ENCODE peak calls at places on chromosomes 7 and 10, in seven cellular contexts. M, U, A, T, B, J and N are unnamed samples.

GRCh38 chr7:2082357-2083038 is 150.2 kb downstream of the MAD1L1 start:
- DNase-seq in M (no peak), U (no peak), A (no peak), T (peak), B (peak), J (peak), N (peak)

GRCh38 chr10:110380255-110380654 is 75.5 kb upstream of the SMNDC1 start:
- DNase-seq in M (no peak), U (no peak), A (no peak), T (no peak), B (no peak), J (no peak), N (no peak)

GRCh38 chr7:115476666-115477065 is 553.9 kb downstream of the TFEC start:
- DNase-seq in M (no peak), U (no peak), A (peak), T (no peak), B (no peak), J (no peak), N (no peak)

GRCh38 chr10:97454330-97455036 is 8.5 kb downstream of the ZDHHC16 start:
- DNase-seq in M (peak), U (no peak), A (no peak), T (no peak), B (peak), J (no peak), N (no peak)

GRCh38 chr7:142499641-142500040 is 241.8 kb upstream of the PRSS58 start:
- DNase-seq in M (no peak), U (no peak), A (no peak), T (no peak), B (no peak), J (no peak), N (no peak)

GRCh38 chr7:151177310-151177709 is 9.7 kb downstream of the ASB10 start:
- DNase-seq in M (no peak), U (no peak), A (no peak), T (no peak), B (no peak), J (peak), N (no peak)

GRCh38 chr10:87506988-87507387 is 2.3 kb downstream of the MINPP1 start:
- DNase-seq in M (no peak), U (no peak), A (no peak), T (no peak), B (no peak), J (no peak), N (no peak)

GRCh38 chr10:85620807-85621206 is 745.8 kb downstream of the GRID1 start:
- DNase-seq in M (no peak), U (no peak), A (no peak), T (no peak), B (no peak), J (no peak), N (no peak)

GRCh38 chr7:75808106-75808505 is 5.5 kb downstream of the CCL24 start:
- DNase-seq in M (no peak), U (no peak), A (no peak), T (no peak), B (no peak), J (no peak), N (no peak)

GRCh38 chr10:69630651-69631400 is 779 bp downstream of the FAM241B start:
- DNase-seq in M (no peak), U (no peak), A (no peak), T (no peak), B (no peak), J (no peak), N (no peak)

GRCh38 chr7:922334-923107 is 32.0 kb downstream of the ADAP1 start:
- DNase-seq in M (peak), U (no peak), A (no peak), T (no peak), B (no peak), J (no peak), N (no peak)

GRCh38 chr7:84193787-84194186 is 802 bp downstream of the SEMA3A start:
- DNase-seq in M (no peak), U (no peak), A (no peak), T (no peak), B (no peak), J (no peak), N (no peak)

GRCh38 chr7:70498633-70499032 is 633.3 kb upstream of the GALNT17 start:
- DNase-seq in M (no peak), U (no peak), A (no peak), T (no peak), B (no peak), J (no peak), N (no peak)

GRCh38 chr7:128030999-128031681 is at the start of gene LRRC4:
- DNase-seq in M (peak), U (no peak), A (peak), T (no peak), B (peak), J (peak), N (no peak)

GRCh38 chr7:44150966-44151678 is 10.0 kb upstream of the MYL7 start:
- DNase-seq in M (no peak), U (no peak), A (no peak), T (no peak), B (no peak), J (peak), N (no peak)

DNA sequence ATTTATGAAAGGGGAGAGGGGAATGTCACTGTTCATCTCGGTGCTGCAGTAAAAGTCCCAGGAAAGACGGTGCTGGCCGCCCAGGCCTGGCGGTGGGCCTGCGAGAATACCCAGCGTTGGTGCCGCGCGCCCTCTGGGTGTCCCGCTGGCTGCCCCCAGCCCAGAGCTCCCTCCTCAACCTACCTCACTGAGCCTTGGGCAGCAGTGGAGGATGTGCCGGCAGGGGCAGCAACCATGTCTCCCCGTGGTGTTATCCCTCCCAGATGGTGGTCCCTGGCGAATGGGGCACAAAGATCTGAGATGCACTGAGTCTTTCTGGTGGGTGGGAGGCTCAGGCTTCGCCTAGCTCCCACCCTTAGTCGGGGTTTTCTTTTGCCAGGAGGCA is 9.4 kb upstream of the TLX1 start:
- DNase-seq in M (no peak), U (no peak), A (no peak), T (no peak), B (no peak), J (peak), N (no peak)
- H3K4me3 ChIP-seq in M (no peak), U (no peak), A (peak), T (no peak), B (no peak), J (no peak), N (no peak)

DNA sequence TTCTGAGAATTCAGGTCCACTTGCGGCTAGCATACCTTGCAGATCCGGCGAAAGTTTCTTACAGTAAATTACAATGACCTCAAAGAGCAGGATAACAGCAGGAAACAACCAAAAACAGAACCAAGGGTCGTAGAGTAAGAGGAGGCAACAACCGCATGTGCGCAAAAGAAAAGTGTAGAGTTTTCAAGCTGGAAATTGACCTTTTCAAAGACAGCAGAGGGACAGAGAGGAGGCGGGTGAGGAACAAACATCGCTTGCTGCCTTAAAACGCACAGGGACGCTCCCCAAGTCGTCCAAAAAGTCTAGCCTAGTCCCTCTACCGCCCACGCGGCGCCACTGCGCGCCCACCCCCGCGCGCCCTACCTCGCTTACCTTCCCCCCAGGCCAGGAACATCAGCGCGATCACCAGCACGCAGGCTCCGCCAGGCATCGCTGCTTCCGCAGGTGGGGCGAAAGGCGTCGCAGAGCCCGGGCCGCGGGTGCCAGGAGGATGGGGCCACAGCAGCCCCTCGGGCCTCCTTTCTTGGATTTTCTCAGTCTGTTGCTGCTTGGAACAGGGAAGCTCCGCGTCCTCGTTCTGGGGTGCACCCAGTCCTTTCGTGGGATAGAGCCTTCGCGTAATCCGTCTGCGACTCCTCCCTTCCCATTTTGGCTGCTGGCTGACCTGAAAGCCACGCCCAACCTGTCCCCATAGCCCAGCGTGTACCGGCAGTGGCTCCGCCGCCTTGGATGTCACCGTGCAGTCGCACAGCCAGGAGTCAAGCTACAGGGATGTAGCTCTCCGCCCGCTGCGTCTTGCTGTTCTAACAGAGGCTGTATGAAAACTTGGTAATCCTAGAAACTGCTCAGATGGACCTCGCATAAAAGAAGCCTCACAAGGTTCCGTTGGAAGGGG is at the start of gene VWDE:
- DNase-seq in M (peak), U (no peak), A (peak), T (no peak), B (peak), J (peak), N (no peak)
- TF ChIP-seq CTCF in M (no peak), U (no peak), A (no peak), T (no peak), B (no peak), J (no peak), N (peak)

DNA sequence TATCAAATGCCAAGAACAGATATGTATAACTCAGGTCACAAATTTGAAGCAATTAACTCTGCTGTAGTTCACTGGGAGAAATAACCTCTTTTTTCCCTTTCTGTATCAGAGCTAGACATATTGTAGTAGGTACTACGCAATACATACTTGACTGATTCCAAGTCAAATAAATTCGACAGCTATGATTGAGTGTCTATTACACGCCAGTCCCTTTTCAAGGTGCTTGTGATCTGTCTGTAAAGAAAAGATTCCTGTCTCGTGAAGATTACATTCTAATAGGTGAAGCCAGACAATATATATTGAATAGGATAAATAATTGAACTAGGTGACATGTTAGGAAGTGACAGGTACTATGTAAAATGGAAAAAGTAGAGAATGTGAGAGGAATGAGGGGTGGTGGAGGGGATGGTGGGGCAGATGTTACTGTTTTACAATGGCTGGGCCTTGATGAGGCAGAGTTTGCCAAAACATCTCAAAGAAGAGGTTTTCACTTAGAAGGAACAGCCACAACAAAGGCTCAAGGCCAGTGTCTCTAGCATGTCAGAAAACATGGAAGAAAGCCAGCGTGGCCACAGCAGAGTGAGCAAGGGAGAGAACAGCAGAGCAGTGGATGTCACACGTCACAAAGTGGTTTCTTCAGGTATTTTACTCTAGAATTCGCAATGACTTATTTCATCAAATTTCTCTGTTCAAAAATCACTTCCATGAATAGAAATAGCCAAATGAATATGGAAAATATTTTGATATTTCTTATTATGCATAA is 282.6 kb upstream of the CACNA2D1 start:
- DNase-seq in M (peak), U (no peak), A (no peak), T (no peak), B (no peak), J (no peak), N (no peak)
- H3K4me3 ChIP-seq in M (no peak), U (no peak), A (no peak), T (no peak), B (no peak), J (no peak), N (no peak)

GRCh38 chr7:81776972-81777371 is 7.1 kb upstream of the HGF start:
- DNase-seq in M (no peak), U (no peak), A (peak), T (no peak), B (no peak), J (no peak), N (no peak)
- TF ChIP-seq CTCF in M (no peak), U (no peak), A (peak), T (no peak), B (no peak), J (peak), N (peak)

GRCh38 chr10:28295346-28295745 is 7.5 kb downstream of the MPP7 start:
- DNase-seq in M (no peak), U (no peak), A (no peak), T (no peak), B (no peak), J (no peak), N (no peak)
- H3K4me3 ChIP-seq in M (no peak), U (no peak), A (no peak), T (no peak), B (no peak), J (no peak), N (no peak)

GRCh38 chr10:80861882-80862281 is 324.2 kb downstream of the SH2D4B start:
- DNase-seq in M (no peak), U (no peak), A (no peak), T (no peak), B (no peak), J (no peak), N (no peak)
- TF ChIP-seq CTCF in M (no peak), U (no peak), A (no peak), T (no peak), B (no peak), J (no peak), N (no peak)

DNA sequence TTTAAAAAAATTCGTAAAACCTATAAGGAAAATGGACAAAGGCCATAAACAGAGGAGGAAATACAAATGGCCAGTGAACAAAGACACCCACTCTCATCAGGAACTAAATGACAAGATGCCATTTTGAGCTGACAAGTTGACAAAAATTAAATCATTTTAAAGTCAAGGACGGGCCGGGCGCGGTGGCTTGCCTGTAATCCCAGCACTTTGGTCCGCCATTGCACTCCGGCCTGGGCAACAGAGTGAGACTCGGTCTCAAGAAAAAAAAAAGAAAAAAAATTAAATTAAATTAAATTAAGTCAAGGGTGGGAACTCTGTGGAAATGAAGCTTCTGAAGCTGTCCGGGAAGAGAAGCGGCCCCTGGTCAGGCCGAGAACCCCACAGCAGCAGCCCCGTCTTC is 1.2 kb upstream of the NOM1 start:
- DNase-seq in M (no peak), U (no peak), A (no peak), T (no peak), B (no peak), J (no peak), N (no peak)
- H3K4me3 ChIP-seq in M (no peak), U (peak), A (peak), T (peak), B (peak), J (no peak), N (no peak)